ENCODE peak calls at places on chromosomes 1 and 21, in seven cellular contexts. One of them, this sample, is unnamed.

GRCh38 chr1:53580739-53581475 is 121.7 kb downstream of the DMRTB1 start:
- DNase-seq in Panc1: no peak
- DNase-seq in CD8-positive, alpha-beta T cell: no peak
- DNase-seq in ovary: no peak
- DNase-seq in cardiac fibroblast: no peak
- DNase-seq in HL-60: no peak
- DNase-seq in H9: no peak
- DNase-seq in this sample: no peak

GRCh38 chr1:151512801-151513625 is 1.8 kb downstream of the CGN start:
- DNase-seq in ovary: no peak
- DNase-seq in CD8-positive, alpha-beta T cell: no peak
- DNase-seq in H9: peak; percentile 84
- DNase-seq in cardiac fibroblast: no peak
- DNase-seq in HL-60: peak; percentile 59
- DNase-seq in Panc1: no peak
- DNase-seq in this sample: no peak

GRCh38 chr21:34692458-34693020 is 23.7 kb downstream of the CLIC6 start:
- DNase-seq in Panc1: no peak
- DNase-seq in HL-60: no peak
- DNase-seq in CD8-positive, alpha-beta T cell: no peak
- DNase-seq in ovary: no peak
- DNase-seq in H9: no peak
- DNase-seq in cardiac fibroblast: no peak
- DNase-seq in this sample: no peak

GRCh38 chr1:58815680-58816071 is 31.8 kb upstream of the JUN start:
- DNase-seq in ovary: no peak
- DNase-seq in HL-60: no peak
- DNase-seq in cardiac fibroblast: no peak
- DNase-seq in Panc1: no peak
- DNase-seq in CD8-positive, alpha-beta T cell: no peak
- DNase-seq in H9: peak; percentile 47
- DNase-seq in this sample: peak; percentile 12

GRCh38 chr1:10196991-10197390 is 13.4 kb upstream of the KIF1B start:
- DNase-seq in Panc1: no peak
- DNase-seq in ovary: peak; percentile 46
- DNase-seq in H9: no peak
- DNase-seq in HL-60: no peak
- DNase-seq in CD8-positive, alpha-beta T cell: no peak
- DNase-seq in cardiac fibroblast: peak; percentile 66
- DNase-seq in this sample: no peak

GRCh38 chr1:44239337-44239960 is 26.2 kb downstream of the DMAP1 start:
- DNase-seq in ovary: no peak
- DNase-seq in cardiac fibroblast: peak; percentile 48
- DNase-seq in CD8-positive, alpha-beta T cell: no peak
- DNase-seq in HL-60: no peak
- DNase-seq in H9: peak; percentile 64
- DNase-seq in Panc1: no peak
- DNase-seq in this sample: peak; percentile 58

GRCh38 chr1:89607888-89608626 is 24.9 kb upstream of the LRRC8C start:
- DNase-seq in ovary: no peak
- DNase-seq in Panc1: no peak
- DNase-seq in H9: no peak
- DNase-seq in CD8-positive, alpha-beta T cell: peak; percentile 61
- DNase-seq in HL-60: no peak
- DNase-seq in cardiac fibroblast: peak; percentile 78
- DNase-seq in this sample: no peak

GRCh38 chr1:112396668-112397025 is 633 bp downstream of the CTTNBP2NL start:
- DNase-seq in Panc1: no peak
- DNase-seq in cardiac fibroblast: peak; percentile 27
- DNase-seq in CD8-positive, alpha-beta T cell: no peak
- DNase-seq in ovary: no peak
- DNase-seq in H9: no peak
- DNase-seq in HL-60: no peak
- DNase-seq in this sample: peak; percentile 24

GRCh38 chr1:54001620-54002019 is 16.4 kb downstream of the LDLRAD1 start:
- DNase-seq in HL-60: no peak
- DNase-seq in ovary: no peak
- DNase-seq in H9: no peak
- DNase-seq in Panc1: no peak
- DNase-seq in CD8-positive, alpha-beta T cell: no peak
- DNase-seq in cardiac fibroblast: no peak
- DNase-seq in this sample: no peak

GRCh38 chr1:230310381-230311163 is 115.6 kb downstream of the PGBD5 start:
- DNase-seq in CD8-positive, alpha-beta T cell: peak; percentile 41
- DNase-seq in HL-60: peak; percentile 54
- DNase-seq in ovary: peak; percentile 85
- DNase-seq in Panc1: peak; percentile 65
- DNase-seq in H9: peak; percentile 61
- DNase-seq in cardiac fibroblast: peak; percentile 85
- DNase-seq in this sample: peak; percentile 79

GRCh38 chr1:62327360-62328051 is 8.3 kb upstream of the KANK4 start:
- DNase-seq in Panc1: no peak
- DNase-seq in HL-60: no peak
- DNase-seq in ovary: no peak
- DNase-seq in H9: peak; percentile 81
- DNase-seq in cardiac fibroblast: no peak
- DNase-seq in CD8-positive, alpha-beta T cell: no peak
- DNase-seq in this sample: no peak

GRCh38 chr1:86436041-86436440 is 12.1 kb downstream of the CLCA2 start:
- DNase-seq in HL-60: no peak
- DNase-seq in ovary: no peak
- DNase-seq in CD8-positive, alpha-beta T cell: no peak
- DNase-seq in cardiac fibroblast: no peak
- DNase-seq in H9: no peak
- DNase-seq in Panc1: no peak
- DNase-seq in this sample: no peak

GRCh38 chr1:154971341-154971998 is 923 bp upstream of the SHC1 start:
- DNase-seq in CD8-positive, alpha-beta T cell: no peak
- DNase-seq in cardiac fibroblast: no peak
- DNase-seq in Panc1: no peak
- DNase-seq in ovary: peak; percentile 70
- DNase-seq in H9: no peak
- DNase-seq in HL-60: no peak
- DNase-seq in this sample: no peak

GRCh38 chr1:36306210-36306901 is at the start of gene SH3D21:
- DNase-seq in cardiac fibroblast: peak; percentile 25
- DNase-seq in CD8-positive, alpha-beta T cell: no peak
- DNase-seq in Panc1: no peak
- DNase-seq in HL-60: peak; percentile 59
- DNase-seq in H9: peak; percentile 94
- DNase-seq in ovary: peak; percentile 53
- DNase-seq in this sample: peak; percentile 62

GRCh38 chr1:92728687-92729086 is 56.2 kb downstream of the EVI5 start:
- DNase-seq in H9: no peak
- DNase-seq in ovary: no peak
- DNase-seq in HL-60: peak; percentile 57
- DNase-seq in CD8-positive, alpha-beta T cell: no peak
- DNase-seq in Panc1: no peak
- DNase-seq in cardiac fibroblast: peak; percentile 34
- DNase-seq in this sample: no peak

GRCh38 chr1:45359882-45360513 is 19.8 kb upstream of the MUTYH start:
- DNase-seq in CD8-positive, alpha-beta T cell: peak; percentile 24
- DNase-seq in H9: no peak
- DNase-seq in HL-60: peak; percentile 55
- DNase-seq in ovary: peak; percentile 81
- DNase-seq in Panc1: no peak
- DNase-seq in cardiac fibroblast: peak; percentile 85
- DNase-seq in this sample: no peak

GRCh38 chr1:182962554-182963115 is 9.7 kb upstream of the SHCBP1L start:
- DNase-seq in HL-60: peak; percentile 61
- DNase-seq in CD8-positive, alpha-beta T cell: no peak
- DNase-seq in ovary: peak; percentile 85
- DNase-seq in Panc1: peak; percentile 68
- DNase-seq in H9: peak; percentile 80
- DNase-seq in cardiac fibroblast: peak; percentile 95
- DNase-seq in this sample: peak; percentile 67

GRCh38 chr1:227891955-227892871 is 55.5 kb downstream of the WNT9A start:
- DNase-seq in Panc1: no peak
- DNase-seq in ovary: peak; percentile 16
- DNase-seq in H9: peak; percentile 53
- DNase-seq in cardiac fibroblast: peak; percentile 47
- DNase-seq in HL-60: no peak
- DNase-seq in CD8-positive, alpha-beta T cell: no peak
- DNase-seq in this sample: peak; percentile 26

GRCh38 chr1:111992396-111992985 is 3.0 kb upstream of the KCND3 start:
- DNase-seq in Panc1: no peak
- DNase-seq in HL-60: no peak
- DNase-seq in ovary: no peak
- DNase-seq in H9: no peak
- DNase-seq in cardiac fibroblast: no peak
- DNase-seq in CD8-positive, alpha-beta T cell: no peak
- DNase-seq in this sample: no peak

GRCh38 chr21:42460391-42461184 is 35.4 kb downstream of the RSPH1 start:
- DNase-seq in cardiac fibroblast: no peak
- DNase-seq in H9: peak; percentile 50
- DNase-seq in Panc1: no peak
- DNase-seq in HL-60: no peak
- DNase-seq in ovary: no peak
- DNase-seq in CD8-positive, alpha-beta T cell: no peak
- DNase-seq in this sample: no peak

GRCh38 chr1:41866285-41866684 is 52.4 kb downstream of the HIVEP3 start:
- DNase-seq in ovary: no peak
- DNase-seq in H9: no peak
- DNase-seq in HL-60: no peak
- DNase-seq in CD8-positive, alpha-beta T cell: no peak
- DNase-seq in Panc1: no peak
- DNase-seq in cardiac fibroblast: no peak
- DNase-seq in this sample: no peak

GRCh38 chr1:184595609-184596008 is 159.0 kb downstream of the EDEM3 start:
- DNase-seq in HL-60: no peak
- DNase-seq in cardiac fibroblast: peak; percentile 42
- DNase-seq in ovary: no peak
- DNase-seq in H9: no peak
- DNase-seq in Panc1: no peak
- DNase-seq in CD8-positive, alpha-beta T cell: no peak
- DNase-seq in this sample: no peak

GRCh38 chr1:52603680-52604501 is 1.7 kb downstream of the GPX7 start:
- DNase-seq in HL-60: no peak
- DNase-seq in ovary: no peak
- DNase-seq in CD8-positive, alpha-beta T cell: no peak
- DNase-seq in H9: no peak
- DNase-seq in cardiac fibroblast: no peak
- DNase-seq in Panc1: no peak
- DNase-seq in this sample: no peak

GRCh38 chr1:168137515-168137821 is 738 bp upstream of the GPR161 start:
- DNase-seq in CD8-positive, alpha-beta T cell: no peak
- DNase-seq in HL-60: no peak
- DNase-seq in cardiac fibroblast: no peak
- DNase-seq in ovary: no peak
- DNase-seq in H9: no peak
- DNase-seq in Panc1: no peak
- DNase-seq in this sample: no peak

GRCh38 chr1:239792157-239792556 is 299.5 kb upstream of the FMN2 start:
- DNase-seq in Panc1: no peak
- DNase-seq in ovary: no peak
- DNase-seq in HL-60: no peak
- DNase-seq in cardiac fibroblast: no peak
- DNase-seq in H9: no peak
- DNase-seq in CD8-positive, alpha-beta T cell: no peak
- DNase-seq in this sample: no peak

GRCh38 chr1:109918077-109918606 is 7.5 kb downstream of the CSF1 start:
- DNase-seq in Panc1: no peak
- DNase-seq in ovary: peak; percentile 8
- DNase-seq in cardiac fibroblast: no peak
- DNase-seq in CD8-positive, alpha-beta T cell: no peak
- DNase-seq in HL-60: no peak
- DNase-seq in H9: no peak
- DNase-seq in this sample: no peak
- TF ChIP-seq CTCF in Panc1: no peak
- TF ChIP-seq CTCF in ovary: no peak
- TF ChIP-seq CTCF in cardiac fibroblast: no peak
- TF ChIP-seq CTCF in CD8-positive, alpha-beta T cell: no peak
- TF ChIP-seq CTCF in HL-60: no peak
- TF ChIP-seq CTCF in H9: peak; percentile 38
- TF ChIP-seq CTCF in this sample: no peak

DNA sequence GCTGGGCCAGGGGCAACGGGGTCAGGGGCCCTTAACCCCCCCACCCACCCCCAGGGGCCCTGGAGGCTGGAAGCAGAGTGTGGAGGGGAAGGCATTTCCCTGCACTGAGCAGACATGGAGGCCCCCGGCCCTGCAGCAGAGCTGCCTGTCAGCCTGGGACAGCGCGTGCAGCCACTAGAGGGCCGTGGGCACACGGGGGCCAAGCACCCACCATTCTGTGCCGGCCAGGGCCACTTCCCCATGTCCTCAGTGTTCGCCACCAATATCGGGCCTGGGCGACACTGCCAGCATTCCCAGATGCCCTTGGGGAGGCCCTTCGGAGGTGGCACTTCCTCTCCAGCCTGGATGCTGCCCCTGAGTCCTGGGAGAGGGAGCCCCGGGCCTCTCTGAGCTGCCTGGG is 23.2 kb upstream of the ARHGEF16 start:
- DNase-seq in cardiac fibroblast: no peak
- DNase-seq in ovary: no peak
- DNase-seq in Panc1: no peak
- DNase-seq in H9: peak; percentile 69
- DNase-seq in HL-60: no peak
- DNase-seq in CD8-positive, alpha-beta T cell: no peak
- DNase-seq in this sample: peak; percentile 58
- TF ChIP-seq CTCF in cardiac fibroblast: peak; percentile 24
- TF ChIP-seq CTCF in ovary: no peak
- TF ChIP-seq CTCF in Panc1: peak; percentile 76
- TF ChIP-seq CTCF in H9: peak; percentile 75
- TF ChIP-seq CTCF in HL-60: peak; percentile 29
- TF ChIP-seq CTCF in CD8-positive, alpha-beta T cell: no peak
- TF ChIP-seq CTCF in this sample: peak; percentile 60

GRCh38 chr1:998051-998821 is 1.7 kb downstream of the HES4 start:
- DNase-seq in cardiac fibroblast: no peak
- DNase-seq in HL-60: no peak
- DNase-seq in CD8-positive, alpha-beta T cell: no peak
- DNase-seq in Panc1: no peak
- DNase-seq in H9: peak; percentile 55
- DNase-seq in ovary: no peak
- DNase-seq in this sample: peak; percentile 61
- TF ChIP-seq CTCF in cardiac fibroblast: no peak
- TF ChIP-seq CTCF in HL-60: no peak
- TF ChIP-seq CTCF in CD8-positive, alpha-beta T cell: no peak
- TF ChIP-seq CTCF in Panc1: no peak
- TF ChIP-seq CTCF in H9: peak; percentile 30
- TF ChIP-seq CTCF in ovary: no peak
- TF ChIP-seq CTCF in this sample: no peak

GRCh38 chr1:204356997-204357396 is 2.7 kb downstream of the PLEKHA6 start:
- DNase-seq in cardiac fibroblast: no peak
- DNase-seq in ovary: no peak
- DNase-seq in CD8-positive, alpha-beta T cell: no peak
- DNase-seq in Panc1: no peak
- DNase-seq in HL-60: no peak
- DNase-seq in H9: no peak
- DNase-seq in this sample: no peak

GRCh38 chr1:204358605-204359004 is 1.1 kb downstream of the PLEKHA6 start:
- DNase-seq in cardiac fibroblast: no peak
- DNase-seq in Panc1: no peak
- DNase-seq in H9: no peak
- DNase-seq in HL-60: no peak
- DNase-seq in CD8-positive, alpha-beta T cell: no peak
- DNase-seq in ovary: no peak
- DNase-seq in this sample: no peak

GRCh38 chr1:204358145-204358544 is 1.6 kb downstream of the PLEKHA6 start:
- DNase-seq in Panc1: no peak
- DNase-seq in H9: no peak
- DNase-seq in ovary: no peak
- DNase-seq in CD8-positive, alpha-beta T cell: no peak
- DNase-seq in HL-60: no peak
- DNase-seq in cardiac fibroblast: no peak
- DNase-seq in this sample: no peak

GRCh38 chr1:204359131-204359473 is 627 bp downstream of the PLEKHA6 start:
- DNase-seq in H9: no peak
- DNase-seq in ovary: no peak
- DNase-seq in Panc1: no peak
- DNase-seq in cardiac fibroblast: no peak
- DNase-seq in HL-60: no peak
- DNase-seq in CD8-positive, alpha-beta T cell: no peak
- DNase-seq in this sample: peak; percentile 25

GRCh38 chr1:204357551-204357950 is 2.2 kb downstream of the PLEKHA6 start:
- DNase-seq in ovary: no peak
- DNase-seq in cardiac fibroblast: peak; percentile 48
- DNase-seq in Panc1: no peak
- DNase-seq in CD8-positive, alpha-beta T cell: no peak
- DNase-seq in H9: peak; percentile 57
- DNase-seq in HL-60: peak; percentile 34
- DNase-seq in this sample: no peak
- TF ChIP-seq CTCF in ovary: no peak
- TF ChIP-seq CTCF in cardiac fibroblast: no peak
- TF ChIP-seq CTCF in Panc1: no peak
- TF ChIP-seq CTCF in CD8-positive, alpha-beta T cell: no peak
- TF ChIP-seq CTCF in H9: peak; percentile 28
- TF ChIP-seq CTCF in HL-60: no peak
- TF ChIP-seq CTCF in this sample: no peak

This sample was measured in nephron progenitor cell.